ENCODE peak calls at places on chromosomes 3 and 15, in four cellular contexts. V, I, X and H are unnamed samples.

GRCh38 chr15:81103857-81104256 is 30.2 kb upstream of the CFAP161 start:
- DNase-seq in V (no peak), I (no peak), X (no peak), H (no peak)

GRCh38 chr3:4595709-4596108 is 102.6 kb downstream of the ITPR1 start:
- DNase-seq in V (no peak), I (no peak), X (no peak), H (no peak)

GRCh38 chr15:72866086-72866646 is 82.6 kb upstream of the ADPGK start:
- DNase-seq in V (no peak), I (no peak), X (no peak), H (no peak)

GRCh38 chr3:42451116-42451515 is 40.7 kb upstream of the LYZL4 start:
- DNase-seq in V (no peak), I (no peak), X (no peak), H (no peak)

GRCh38 chr3:14150078-14150477 is 25.2 kb downstream of the TMEM43 start:
- DNase-seq in V (no peak), I (no peak), X (no peak), H (no peak)

GRCh38 chr3:138921316-138922292 is 25.3 kb downstream of the FOXL2 start:
- DNase-seq in V (no peak), I (no peak), X (no peak), H (no peak)

GRCh38 chr3:62823461-62824050 is 51.7 kb downstream of the CADPS start:
- DNase-seq in V (no peak), I (no peak), X (no peak), H (no peak)

GRCh38 chr3:108608750-108609149 is 19.2 kb downstream of the DZIP3 start:
- DNase-seq in V (no peak), I (no peak), X (no peak), H (no peak)

GRCh38 chr3:76661527-76662250 is 378.2 kb upstream of the ROBO2 start:
- DNase-seq in V (no peak), I (no peak), X (no peak), H (no peak)

GRCh38 chr3:196322-197153 is at the start of gene CHL1:
- DNase-seq in V (peak), I (no peak), X (no peak), H (no peak)

GRCh38 chr15:22262613-22263020 is 182.3 kb downstream of the OR4M2 start:
- DNase-seq in V (no peak), I (peak), X (no peak), H (peak)

GRCh38 chr3:167913218-167913902 is 177.8 kb downstream of the SERPINI1 start:
- DNase-seq in V (no peak), I (no peak), X (no peak), H (no peak)
- TF ChIP-seq CTCF in V (no peak), I (no peak), X (no peak), H (no peak)

GRCh38 chr15:42919308-42919707 is 1.3 kb downstream of the TTBK2 start:
- DNase-seq in V (no peak), I (no peak), X (no peak), H (no peak)

GRCh38 chr15:42920281-42921048 is at the start of gene TTBK2:
- DNase-seq in V (peak), I (peak), X (peak), H (peak)

GRCh38 chr15:42918047-42918446 is 2.5 kb downstream of the TTBK2 start:
- DNase-seq in V (no peak), I (no peak), X (no peak), H (no peak)

GRCh38 chr15:42919794-42920280 is 741 bp downstream of the TTBK2 start:
- DNase-seq in V (peak), I (peak), X (peak), H (peak)

GRCh38 chr15:42921049-42921731 is 612 bp upstream of the TTBK2 start:
- DNase-seq in V (peak), I (peak), X (peak), H (no peak)
- TF ChIP-seq CTCF in V (no peak), I (no peak), X (no peak), H (no peak)

GRCh38 chr3:2212211-2212610 is 113.5 kb downstream of the CNTN4 start:
- DNase-seq in V (no peak), I (no peak), X (no peak), H (no peak)

GRCh38 chr3:2204054-2204453 is 105.4 kb downstream of the CNTN4 start:
- DNase-seq in V (no peak), I (no peak), X (no peak), H (no peak)

GRCh38 chr3:2211568-2211967 is 112.9 kb downstream of the CNTN4 start:
- DNase-seq in V (no peak), I (no peak), X (no peak), H (no peak)

GRCh38 chr3:2205692-2206091 is 107.0 kb downstream of the CNTN4 start:
- DNase-seq in V (no peak), I (no peak), X (no peak), H (no peak)

GRCh38 chr3:2206536-2206935 is 107.9 kb downstream of the CNTN4 start:
- DNase-seq in V (no peak), I (no peak), X (no peak), H (no peak)
- TF ChIP-seq CTCF in V (no peak), I (no peak), X (no peak), H (no peak)

GRCh38 chr15:51107612-51108011 is 12.9 kb upstream of the TNFAIP8L3 start:
- DNase-seq in V (no peak), I (no peak), X (no peak), H (no peak)
- TF ChIP-seq CTCF in V (no peak), I (no peak), X (no peak), H (no peak)

GRCh38 chr3:182837855-182838454 is 44.7 kb downstream of the ATP11B start:
- DNase-seq in V (no peak), I (no peak), X (no peak), H (no peak)
- TF ChIP-seq CTCF in V (no peak), I (peak), X (peak), H (peak)

GRCh38 chr15:70269991-70270751 is 172.5 kb upstream of the TLE3 start:
- DNase-seq in V (no peak), I (peak), X (no peak), H (no peak)
- TF ChIP-seq CTCF in V (no peak), I (no peak), X (no peak), H (no peak)

DNA sequence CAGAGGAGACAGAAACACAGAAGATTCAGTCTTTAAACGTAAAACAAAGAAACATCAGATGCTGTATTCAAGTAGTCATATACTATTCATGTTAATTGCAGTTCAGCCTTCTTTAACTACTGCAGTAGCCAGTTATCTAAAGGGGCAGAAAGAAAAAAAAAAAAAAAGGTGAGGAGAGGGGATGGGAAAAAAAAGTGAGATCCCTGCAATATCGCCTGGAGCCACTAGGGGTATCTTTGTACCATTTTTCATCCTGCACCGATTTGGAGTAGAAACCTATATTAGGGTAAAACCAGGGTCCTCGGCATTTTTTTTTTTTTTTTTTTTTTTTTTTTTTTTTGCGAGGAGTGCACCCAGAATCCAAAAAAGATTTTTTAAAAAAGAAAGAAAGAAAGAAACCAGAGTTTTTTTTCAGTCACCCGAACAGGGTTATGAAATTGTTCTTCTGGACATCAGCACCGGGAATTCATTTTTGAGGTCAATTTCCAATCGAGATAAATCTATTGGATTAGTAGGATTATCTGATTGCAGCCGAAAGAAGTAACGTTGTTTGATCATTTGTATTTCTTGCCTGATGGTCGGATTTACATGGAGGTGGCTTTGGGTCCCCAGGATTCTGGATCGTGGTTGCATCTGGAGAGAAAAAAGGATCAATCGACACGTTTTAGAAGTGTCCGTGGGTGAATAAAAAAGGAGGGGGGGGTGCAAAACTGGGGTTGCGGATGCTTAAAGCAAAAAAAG is 186.7 kb downstream of the NLGN1 start:
- DNase-seq in V (peak), I (no peak), X (peak), H (no peak)
- TF ChIP-seq CTCF in V (no peak), I (peak), X (peak), H (peak)

GRCh38 chr3:80677796-80678195 is 910.0 kb upstream of the ROBO1 start:
- DNase-seq in V (no peak), I (no peak), X (no peak), H (no peak)

GRCh38 chr3:80682235-80682634 is 914.4 kb upstream of the ROBO1 start:
- DNase-seq in V (no peak), I (no peak), X (no peak), H (no peak)

GRCh38 chr3:80675790-80676189 is 908.0 kb upstream of the ROBO1 start:
- DNase-seq in V (no peak), I (no peak), X (no peak), H (no peak)

DNA sequence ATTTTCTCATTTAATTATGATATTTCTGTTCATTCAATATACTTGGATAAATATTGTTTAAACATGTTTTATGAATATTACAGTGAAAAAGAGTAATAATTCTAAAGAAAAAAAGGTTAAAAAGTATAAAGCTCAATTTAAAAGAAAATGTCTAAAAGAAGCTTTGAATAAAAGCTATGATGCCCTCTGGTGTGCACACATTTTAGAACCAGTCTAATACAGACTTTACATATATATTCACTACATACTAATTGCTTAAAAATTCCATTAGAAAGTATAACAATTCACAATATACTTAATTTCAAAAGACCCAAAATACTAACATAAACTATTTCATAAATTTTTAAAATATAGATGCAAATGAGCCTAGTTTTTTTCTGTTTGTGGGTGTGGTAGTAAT is 909.1 kb upstream of the ROBO1 start:
- DNase-seq in V (no peak), I (no peak), X (no peak), H (no peak)
- TF ChIP-seq CTCF in V (no peak), I (no peak), X (no peak), H (no peak)